ENCODE peak calls at places on chromosomes 16 and 17, in five cellular contexts. One of them, this sample, is unnamed.

GRCh38 chr17:5585814-5586558 is 1.7 kb upstream of the NLRP1 start:
- ATAC-seq in HepG2: no peak
- ATAC-seq in upper lobe of left lung: no peak
- ATAC-seq in Panc1: no peak
- ATAC-seq in GM12878: peak; percentile 20
- ATAC-seq in this sample: no peak

GRCh38 chr16:85515830-85516397 is 97.2 kb upstream of the GSE1 start:
- ATAC-seq in HepG2: peak; percentile 61
- ATAC-seq in upper lobe of left lung: peak; percentile 37
- ATAC-seq in Panc1: no peak
- ATAC-seq in GM12878: no peak
- ATAC-seq in this sample: no peak

GRCh38 chr17:50079334-50080095 is 15.6 kb upstream of the PDK2 start:
- ATAC-seq in HepG2: peak; percentile 92
- ATAC-seq in upper lobe of left lung: peak; percentile 27
- ATAC-seq in Panc1: peak; percentile 67
- ATAC-seq in GM12878: peak; percentile 77
- ATAC-seq in this sample: peak; percentile 56

GRCh38 chr17:74126179-74126900 is 77.1 kb upstream of the RPL38 start:
- ATAC-seq in HepG2: no peak
- ATAC-seq in upper lobe of left lung: no peak
- ATAC-seq in Panc1: peak; percentile 61
- ATAC-seq in GM12878: no peak
- ATAC-seq in this sample: no peak

GRCh38 chr16:56995136-56995805 is 5.9 kb downstream of the NLRC5 start:
- ATAC-seq in HepG2: no peak
- ATAC-seq in upper lobe of left lung: no peak
- ATAC-seq in Panc1: no peak
- ATAC-seq in GM12878: no peak
- ATAC-seq in this sample: no peak

GRCh38 chr16:67571464-67571863 is 9.1 kb downstream of the CTCF start:
- ATAC-seq in HepG2: no peak
- ATAC-seq in upper lobe of left lung: no peak
- ATAC-seq in Panc1: no peak
- ATAC-seq in GM12878: no peak
- ATAC-seq in this sample: no peak

GRCh38 chr16:23711785-23712184 is 1.2 kb downstream of the ERN2 start:
- ATAC-seq in HepG2: no peak
- ATAC-seq in upper lobe of left lung: no peak
- ATAC-seq in Panc1: no peak
- ATAC-seq in GM12878: no peak
- ATAC-seq in this sample: no peak

GRCh38 chr17:34443832-34444469 is 80.9 kb upstream of the CCL1 start:
- ATAC-seq in HepG2: peak; percentile 78
- ATAC-seq in upper lobe of left lung: no peak
- ATAC-seq in Panc1: peak; percentile 89
- ATAC-seq in GM12878: peak; percentile 57
- ATAC-seq in this sample: no peak

GRCh38 chr17:68599873-68600122 is 1.4 kb downstream of the FAM20A start:
- ATAC-seq in HepG2: peak; percentile 47
- ATAC-seq in upper lobe of left lung: peak; percentile 2
- ATAC-seq in Panc1: peak; percentile 23
- ATAC-seq in GM12878: no peak
- ATAC-seq in this sample: no peak

GRCh38 chr16:84283314-84284167 is 11.1 kb upstream of the WFDC1 start:
- ATAC-seq in HepG2: no peak
- ATAC-seq in upper lobe of left lung: no peak
- ATAC-seq in Panc1: no peak
- ATAC-seq in GM12878: no peak
- ATAC-seq in this sample: no peak

GRCh38 chr17:78307887-78308633 is 51.8 kb downstream of the SOCS3 start:
- ATAC-seq in HepG2: peak; percentile 92
- ATAC-seq in upper lobe of left lung: no peak
- ATAC-seq in Panc1: peak; percentile 41
- ATAC-seq in GM12878: no peak
- ATAC-seq in this sample: no peak

GRCh38 chr17:52148969-52149351 is 9.6 kb downstream of the CA10 start:
- ATAC-seq in HepG2: no peak
- ATAC-seq in upper lobe of left lung: no peak
- ATAC-seq in Panc1: peak; percentile 87
- ATAC-seq in GM12878: no peak
- ATAC-seq in this sample: no peak

GRCh38 chr17:41492351-41492750 is 2.6 kb upstream of the KRT36 start:
- ATAC-seq in HepG2: no peak
- ATAC-seq in upper lobe of left lung: no peak
- ATAC-seq in Panc1: no peak
- ATAC-seq in GM12878: no peak
- ATAC-seq in this sample: peak; percentile 32

GRCh38 chr17:64319531-64319930 is 56.5 kb upstream of the TEX2 start:
- ATAC-seq in HepG2: no peak
- ATAC-seq in upper lobe of left lung: no peak
- ATAC-seq in Panc1: no peak
- ATAC-seq in GM12878: no peak
- ATAC-seq in this sample: no peak

GRCh38 chr17:64309710-64310109 is 46.6 kb upstream of the TEX2 start:
- ATAC-seq in HepG2: no peak
- ATAC-seq in upper lobe of left lung: no peak
- ATAC-seq in Panc1: no peak
- ATAC-seq in GM12878: no peak
- ATAC-seq in this sample: no peak

GRCh38 chr17:64318068-64318467 is 55.0 kb upstream of the TEX2 start:
- ATAC-seq in HepG2: no peak
- ATAC-seq in upper lobe of left lung: no peak
- ATAC-seq in Panc1: no peak
- ATAC-seq in GM12878: no peak
- ATAC-seq in this sample: no peak

GRCh38 chr17:64313577-64313976 is 50.5 kb upstream of the TEX2 start:
- ATAC-seq in HepG2: no peak
- ATAC-seq in upper lobe of left lung: no peak
- ATAC-seq in Panc1: no peak
- ATAC-seq in GM12878: no peak
- ATAC-seq in this sample: no peak

DNA sequence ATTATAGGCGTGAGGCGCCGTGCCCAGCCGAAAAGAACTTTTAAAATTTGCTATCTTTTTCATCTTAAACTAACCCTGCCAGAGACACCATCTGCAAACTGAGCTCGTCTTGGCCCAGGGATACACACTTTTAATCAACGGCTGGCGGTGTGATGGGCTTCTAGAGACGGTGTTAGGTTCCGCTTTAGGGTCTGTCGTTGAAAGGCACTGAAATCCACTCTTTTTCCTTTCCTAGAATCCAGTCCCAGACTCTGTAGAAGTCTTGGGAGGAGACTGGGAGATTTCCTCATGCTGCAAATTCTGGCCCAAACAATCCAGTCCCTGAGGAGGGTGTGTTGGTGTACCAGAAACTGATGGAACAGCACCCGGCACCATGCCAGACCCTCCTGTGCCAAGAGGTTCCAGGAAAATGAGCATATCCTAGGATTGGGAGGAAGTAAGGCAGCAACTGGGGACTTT is 52.0 kb upstream of the TEX2 start:
- ATAC-seq in HepG2: no peak
- ATAC-seq in upper lobe of left lung: peak; percentile 77
- ATAC-seq in Panc1: no peak
- ATAC-seq in GM12878: no peak
- ATAC-seq in this sample: peak; percentile 93
- TF ChIP-seq POLR2AphosphoS5 in HepG2: no peak
- TF ChIP-seq POLR2AphosphoS5 in upper lobe of left lung: peak; percentile 97
- TF ChIP-seq POLR2AphosphoS5 in Panc1: no peak
- TF ChIP-seq POLR2AphosphoS5 in GM12878: no peak
- TF ChIP-seq POLR2AphosphoS5 in this sample: peak; percentile 89

GRCh38 chr17:81959362-81960129 is 1.4 kb downstream of the NOTUM start:
- ATAC-seq in HepG2: peak; percentile 49
- ATAC-seq in upper lobe of left lung: peak; percentile 72
- ATAC-seq in Panc1: peak; percentile 87
- ATAC-seq in GM12878: peak; percentile 96
- ATAC-seq in this sample: peak; percentile 89

GRCh38 chr17:81960130-81960958 is 643 bp downstream of the NOTUM start:
- ATAC-seq in HepG2: peak; percentile 1
- ATAC-seq in upper lobe of left lung: no peak
- ATAC-seq in Panc1: peak; percentile 49
- ATAC-seq in GM12878: peak; percentile 6
- ATAC-seq in this sample: no peak

GRCh38 chr17:81962499-81963441 is 1.8 kb upstream of the NOTUM start:
- ATAC-seq in HepG2: no peak
- ATAC-seq in upper lobe of left lung: no peak
- ATAC-seq in Panc1: no peak
- ATAC-seq in GM12878: no peak
- ATAC-seq in this sample: no peak

GRCh38 chr17:81961554-81962498 is 839 bp upstream of the NOTUM start:
- ATAC-seq in HepG2: peak; percentile 11
- ATAC-seq in upper lobe of left lung: no peak
- ATAC-seq in Panc1: no peak
- ATAC-seq in GM12878: no peak
- ATAC-seq in this sample: no peak

GRCh38 chr17:81961087-81961514 is at the start of gene NOTUM:
- ATAC-seq in HepG2: peak; percentile 16
- ATAC-seq in upper lobe of left lung: no peak
- ATAC-seq in Panc1: peak; percentile 14
- ATAC-seq in GM12878: no peak
- ATAC-seq in this sample: no peak
- TF ChIP-seq POLR2AphosphoS5 in HepG2: no peak
- TF ChIP-seq POLR2AphosphoS5 in upper lobe of left lung: no peak
- TF ChIP-seq POLR2AphosphoS5 in Panc1: no peak
- TF ChIP-seq POLR2AphosphoS5 in GM12878: no peak
- TF ChIP-seq POLR2AphosphoS5 in this sample: no peak

GRCh38 chr16:15643453-15644305 is 725 bp upstream of the MARF1 start:
- ATAC-seq in HepG2: peak; percentile 43
- ATAC-seq in upper lobe of left lung: peak; percentile 74
- ATAC-seq in Panc1: peak; percentile 36
- ATAC-seq in GM12878: peak; percentile 5
- ATAC-seq in this sample: peak; percentile 60
- TF ChIP-seq POLR2AphosphoS5 in HepG2: no peak
- TF ChIP-seq POLR2AphosphoS5 in upper lobe of left lung: no peak
- TF ChIP-seq POLR2AphosphoS5 in Panc1: no peak
- TF ChIP-seq POLR2AphosphoS5 in GM12878: no peak
- TF ChIP-seq POLR2AphosphoS5 in this sample: no peak

DNA sequence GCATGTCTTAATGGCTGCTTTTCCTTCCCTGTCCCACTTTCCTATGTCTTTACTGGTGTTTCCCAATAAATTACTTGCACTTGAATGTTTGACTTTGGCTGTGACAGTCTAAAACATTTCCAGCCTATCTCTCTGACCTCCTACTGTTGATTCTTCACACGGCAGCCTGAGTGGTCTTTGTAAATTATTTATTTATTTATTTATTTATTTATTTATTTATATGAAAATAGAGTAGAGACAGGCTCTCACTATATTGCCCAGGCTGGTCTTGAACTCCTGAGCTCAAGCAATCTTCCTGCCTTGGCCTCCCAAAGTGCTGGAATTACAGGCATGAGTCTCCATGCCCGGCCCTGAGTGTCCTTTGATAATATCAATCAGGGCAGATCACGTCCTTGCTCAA is 28.4 kb upstream of the LYRM9 start:
- ATAC-seq in HepG2: no peak
- ATAC-seq in upper lobe of left lung: no peak
- ATAC-seq in Panc1: no peak
- ATAC-seq in GM12878: no peak
- ATAC-seq in this sample: no peak
- TF ChIP-seq POLR2AphosphoS5 in HepG2: no peak
- TF ChIP-seq POLR2AphosphoS5 in upper lobe of left lung: no peak
- TF ChIP-seq POLR2AphosphoS5 in Panc1: no peak
- TF ChIP-seq POLR2AphosphoS5 in GM12878: no peak
- TF ChIP-seq POLR2AphosphoS5 in this sample: no peak